ENCODE peak calls at places on chromosome 3, in eight cellular contexts. U, F, R, Y, Q, E, N and G are unnamed samples.

GRCh38 chr3:55069950-55070349 is 142.1 kb upstream of the LRTM1 start:
- DNase-seq in U (no peak), F (peak; percentile 25), R (no peak), Y (no peak), Q (no peak), E (no peak), N (no peak), G (no peak)

GRCh38 chr3:31664031-31664430 is 131.3 kb downstream of the STT3B start:
- DNase-seq in U (no peak), F (no peak), R (no peak), Y (no peak), Q (no peak), E (no peak), N (no peak), G (no peak)

GRCh38 chr3:158058775-158059174 is 47.4 kb downstream of the SHOX2 start:
- DNase-seq in U (no peak), F (peak; percentile 76), R (no peak), Y (no peak), Q (no peak), E (no peak), N (no peak), G (no peak)

GRCh38 chr3:27939940-27940339 is 217.8 kb upstream of the EOMES start:
- DNase-seq in U (peak; percentile 68), F (no peak), R (peak; percentile 11), Y (no peak), Q (peak; percentile 61), E (no peak), N (no peak), G (no peak)

GRCh38 chr3:194939949-194940770 is 254.5 kb downstream of the FAM43A start:
- DNase-seq in U (no peak), F (no peak), R (no peak), Y (no peak), Q (no peak), E (no peak), N (no peak), G (no peak)

GRCh38 chr3:149936812-149937230 is 33.9 kb downstream of the PFN2 start:
- DNase-seq in U (peak; percentile 45), F (peak; percentile 16), R (peak; percentile 74), Y (no peak), Q (peak; percentile 55), E (peak; percentile 2), N (peak; percentile 30), G (no peak)

GRCh38 chr3:45701167-45701867 is 12.1 kb downstream of the SACM1L start:
- DNase-seq in U (no peak), F (no peak), R (no peak), Y (no peak), Q (no peak), E (no peak), N (no peak), G (no peak)

GRCh38 chr3:148924572-148924971 is 59.5 kb downstream of the CPA3 start:
- DNase-seq in U (peak; percentile 17), F (no peak), R (peak; percentile 79), Y (no peak), Q (peak; percentile 34), E (no peak), N (no peak), G (no peak)

GRCh38 chr3:52441122-52441771 is 3.7 kb downstream of the SEMA3G start:
- DNase-seq in U (no peak), F (no peak), R (no peak), Y (no peak), Q (no peak), E (no peak), N (no peak), G (no peak)

GRCh38 chr3:149438981-149439380 is 35.5 kb upstream of the TM4SF4 start:
- DNase-seq in U (no peak), F (no peak), R (no peak), Y (no peak), Q (no peak), E (no peak), N (no peak), G (no peak)

GRCh38 chr3:122986790-122987189 is 40.8 kb downstream of the SEMA5B start:
- DNase-seq in U (no peak), F (no peak), R (no peak), Y (no peak), Q (no peak), E (no peak), N (no peak), G (no peak)

GRCh38 chr3:16124636-16125035 is 49.8 kb upstream of the GALNT15 start:
- DNase-seq in U (peak; percentile 86), F (no peak), R (peak; percentile 97), Y (no peak), Q (peak; percentile 100), E (no peak), N (no peak), G (no peak)

GRCh38 chr3:126376464-126376863 is 18.2 kb upstream of the CFAP100 start:
- DNase-seq in U (no peak), F (no peak), R (no peak), Y (no peak), Q (no peak), E (no peak), N (no peak), G (no peak)